ENCODE peak calls at places on chromosomes 4 and X, in six cellular contexts. One of them, this sample, is unnamed.

GRCh38 chr4:138981930-138982390 is 33.6 kb upstream of the NOCT start:
- DNase-seq in neuronal stem cell: no peak
- DNase-seq in chondrocyte: no peak
- DNase-seq in stimulated activated CD8-positive, alpha-beta memory T cell treated with anti-CD3 and anti-CD28 coated beads, Interleukin-2, amount 100 ng/mL, for 48 hours: no peak
- DNase-seq in ovary: no peak
- DNase-seq in hippocampal formation: peak
- DNase-seq in this sample: no peak

GRCh38 chr4:74543983-74544382 is 99.0 kb downstream of the AREG start:
- DNase-seq in neuronal stem cell: no peak
- DNase-seq in chondrocyte: no peak
- DNase-seq in stimulated activated CD8-positive, alpha-beta memory T cell treated with anti-CD3 and anti-CD28 coated beads, Interleukin-2, amount 100 ng/mL, for 48 hours: no peak
- DNase-seq in ovary: no peak
- DNase-seq in hippocampal formation: no peak
- DNase-seq in this sample: no peak

GRCh38 chr4:155660436-155660835 is 6.2 kb upstream of the GUCY1A1 start:
- DNase-seq in neuronal stem cell: no peak
- DNase-seq in chondrocyte: no peak
- DNase-seq in stimulated activated CD8-positive, alpha-beta memory T cell treated with anti-CD3 and anti-CD28 coated beads, Interleukin-2, amount 100 ng/mL, for 48 hours: no peak
- DNase-seq in ovary: no peak
- DNase-seq in hippocampal formation: no peak
- DNase-seq in this sample: no peak

GRCh38 chr4:174650711-174651355 is 128.5 kb upstream of the HPGD start:
- DNase-seq in neuronal stem cell: no peak
- DNase-seq in chondrocyte: no peak
- DNase-seq in stimulated activated CD8-positive, alpha-beta memory T cell treated with anti-CD3 and anti-CD28 coated beads, Interleukin-2, amount 100 ng/mL, for 48 hours: no peak
- DNase-seq in ovary: no peak
- DNase-seq in hippocampal formation: no peak
- DNase-seq in this sample: no peak

GRCh38 chr4:124708517-124709300 is 3.8 kb downstream of the ANKRD50 start:
- DNase-seq in neuronal stem cell: no peak
- DNase-seq in chondrocyte: no peak
- DNase-seq in stimulated activated CD8-positive, alpha-beta memory T cell treated with anti-CD3 and anti-CD28 coated beads, Interleukin-2, amount 100 ng/mL, for 48 hours: no peak
- DNase-seq in ovary: no peak
- DNase-seq in hippocampal formation: no peak
- DNase-seq in this sample: no peak

GRCh38 chrX:107503996-107504395 is 54.5 kb downstream of the FRMPD3 start:
- DNase-seq in neuronal stem cell: no peak
- DNase-seq in chondrocyte: no peak
- DNase-seq in stimulated activated CD8-positive, alpha-beta memory T cell treated with anti-CD3 and anti-CD28 coated beads, Interleukin-2, amount 100 ng/mL, for 48 hours: no peak
- DNase-seq in ovary: no peak
- DNase-seq in hippocampal formation: no peak
- DNase-seq in this sample: no peak

GRCh38 chr4:8586671-8587468 is 5.7 kb upstream of the CPZ start:
- DNase-seq in neuronal stem cell: no peak
- DNase-seq in chondrocyte: no peak
- DNase-seq in stimulated activated CD8-positive, alpha-beta memory T cell treated with anti-CD3 and anti-CD28 coated beads, Interleukin-2, amount 100 ng/mL, for 48 hours: no peak
- DNase-seq in ovary: no peak
- DNase-seq in hippocampal formation: no peak
- DNase-seq in this sample: peak

GRCh38 chr4:7647932-7648812 is 213.4 kb upstream of the PSAPL1 start:
- DNase-seq in neuronal stem cell: no peak
- DNase-seq in chondrocyte: peak
- DNase-seq in stimulated activated CD8-positive, alpha-beta memory T cell treated with anti-CD3 and anti-CD28 coated beads, Interleukin-2, amount 100 ng/mL, for 48 hours: no peak
- DNase-seq in ovary: no peak
- DNase-seq in hippocampal formation: no peak
- DNase-seq in this sample: no peak

GRCh38 chrX:2691543-2692220 is 587 bp downstream of the CD99 start:
- DNase-seq in neuronal stem cell: no peak
- DNase-seq in chondrocyte: no peak
- DNase-seq in stimulated activated CD8-positive, alpha-beta memory T cell treated with anti-CD3 and anti-CD28 coated beads, Interleukin-2, amount 100 ng/mL, for 48 hours: no peak
- DNase-seq in ovary: peak
- DNase-seq in hippocampal formation: no peak
- DNase-seq in this sample: peak

GRCh38 chr4:73922766-73923630 is 53.8 kb downstream of the CXCL1 start:
- DNase-seq in neuronal stem cell: no peak
- DNase-seq in chondrocyte: no peak
- DNase-seq in stimulated activated CD8-positive, alpha-beta memory T cell treated with anti-CD3 and anti-CD28 coated beads, Interleukin-2, amount 100 ng/mL, for 48 hours: no peak
- DNase-seq in ovary: no peak
- DNase-seq in hippocampal formation: no peak
- DNase-seq in this sample: no peak

GRCh38 chr4:41414380-41414779 is 123.6 kb upstream of the LIMCH1 start:
- DNase-seq in neuronal stem cell: no peak
- DNase-seq in chondrocyte: no peak
- DNase-seq in stimulated activated CD8-positive, alpha-beta memory T cell treated with anti-CD3 and anti-CD28 coated beads, Interleukin-2, amount 100 ng/mL, for 48 hours: no peak
- DNase-seq in ovary: no peak
- DNase-seq in hippocampal formation: no peak
- DNase-seq in this sample: no peak

GRCh38 chr4:6811165-6811564 is 28.6 kb downstream of the KIAA0232 start:
- DNase-seq in neuronal stem cell: no peak
- DNase-seq in chondrocyte: no peak
- DNase-seq in stimulated activated CD8-positive, alpha-beta memory T cell treated with anti-CD3 and anti-CD28 coated beads, Interleukin-2, amount 100 ng/mL, for 48 hours: no peak
- DNase-seq in ovary: no peak
- DNase-seq in hippocampal formation: no peak
- DNase-seq in this sample: no peak

GRCh38 chrX:48908600-48908999 is 2.8 kb downstream of the SLC35A2 start:
- DNase-seq in neuronal stem cell: no peak
- DNase-seq in chondrocyte: no peak
- DNase-seq in stimulated activated CD8-positive, alpha-beta memory T cell treated with anti-CD3 and anti-CD28 coated beads, Interleukin-2, amount 100 ng/mL, for 48 hours: no peak
- DNase-seq in ovary: no peak
- DNase-seq in hippocampal formation: no peak
- DNase-seq in this sample: no peak

GRCh38 chrX:11537141-11537540 is 128.6 kb downstream of the ARHGAP6 start:
- DNase-seq in neuronal stem cell: no peak
- DNase-seq in chondrocyte: no peak
- DNase-seq in stimulated activated CD8-positive, alpha-beta memory T cell treated with anti-CD3 and anti-CD28 coated beads, Interleukin-2, amount 100 ng/mL, for 48 hours: no peak
- DNase-seq in ovary: no peak
- DNase-seq in hippocampal formation: no peak
- DNase-seq in this sample: no peak

GRCh38 chrX:42149786-42150185 is 226.4 kb upstream of the CASK start:
- DNase-seq in neuronal stem cell: no peak
- DNase-seq in chondrocyte: no peak
- DNase-seq in stimulated activated CD8-positive, alpha-beta memory T cell treated with anti-CD3 and anti-CD28 coated beads, Interleukin-2, amount 100 ng/mL, for 48 hours: no peak
- DNase-seq in ovary: no peak
- DNase-seq in hippocampal formation: no peak
- DNase-seq in this sample: no peak

GRCh38 chrX:81791086-81791485 is 589.2 kb downstream of the SH3BGRL start:
- DNase-seq in neuronal stem cell: no peak
- DNase-seq in chondrocyte: no peak
- DNase-seq in stimulated activated CD8-positive, alpha-beta memory T cell treated with anti-CD3 and anti-CD28 coated beads, Interleukin-2, amount 100 ng/mL, for 48 hours: no peak
- DNase-seq in ovary: no peak
- DNase-seq in hippocampal formation: no peak
- DNase-seq in this sample: no peak

GRCh38 chr4:88110826-88111225 is 47.6 kb downstream of the ABCG2 start:
- DNase-seq in neuronal stem cell: no peak
- DNase-seq in chondrocyte: no peak
- DNase-seq in stimulated activated CD8-positive, alpha-beta memory T cell treated with anti-CD3 and anti-CD28 coated beads, Interleukin-2, amount 100 ng/mL, for 48 hours: no peak
- DNase-seq in ovary: no peak
- DNase-seq in hippocampal formation: no peak
- DNase-seq in this sample: no peak

GRCh38 chr4:48484494-48485168 is 1.5 kb downstream of the SLC10A4 start:
- DNase-seq in neuronal stem cell: no peak
- DNase-seq in chondrocyte: no peak
- DNase-seq in stimulated activated CD8-positive, alpha-beta memory T cell treated with anti-CD3 and anti-CD28 coated beads, Interleukin-2, amount 100 ng/mL, for 48 hours: no peak
- DNase-seq in ovary: no peak
- DNase-seq in hippocampal formation: no peak
- DNase-seq in this sample: no peak

GRCh38 chrX:15973941-15974340 is 119.3 kb upstream of the AP1S2 start:
- DNase-seq in neuronal stem cell: no peak
- DNase-seq in chondrocyte: no peak
- DNase-seq in stimulated activated CD8-positive, alpha-beta memory T cell treated with anti-CD3 and anti-CD28 coated beads, Interleukin-2, amount 100 ng/mL, for 48 hours: no peak
- DNase-seq in ovary: no peak
- DNase-seq in hippocampal formation: no peak
- DNase-seq in this sample: no peak

GRCh38 chr4:22607382-22607781 is 85.4 kb upstream of the GBA3 start:
- DNase-seq in neuronal stem cell: peak
- DNase-seq in chondrocyte: no peak
- DNase-seq in stimulated activated CD8-positive, alpha-beta memory T cell treated with anti-CD3 and anti-CD28 coated beads, Interleukin-2, amount 100 ng/mL, for 48 hours: no peak
- DNase-seq in ovary: no peak
- DNase-seq in hippocampal formation: peak
- DNase-seq in this sample: no peak

GRCh38 chrX:39967348-39967747 is 130.4 kb downstream of the BCOR start:
- DNase-seq in neuronal stem cell: no peak
- DNase-seq in chondrocyte: no peak
- DNase-seq in stimulated activated CD8-positive, alpha-beta memory T cell treated with anti-CD3 and anti-CD28 coated beads, Interleukin-2, amount 100 ng/mL, for 48 hours: no peak
- DNase-seq in ovary: no peak
- DNase-seq in hippocampal formation: no peak
- DNase-seq in this sample: no peak

GRCh38 chr4:119498520-119498919 is 130.1 kb downstream of the PDE5A start:
- DNase-seq in neuronal stem cell: no peak
- DNase-seq in chondrocyte: no peak
- DNase-seq in stimulated activated CD8-positive, alpha-beta memory T cell treated with anti-CD3 and anti-CD28 coated beads, Interleukin-2, amount 100 ng/mL, for 48 hours: no peak
- DNase-seq in ovary: peak
- DNase-seq in hippocampal formation: peak
- DNase-seq in this sample: no peak

GRCh38 chr4:27187786-27188185 is 327.1 kb downstream of the STIM2 start:
- DNase-seq in neuronal stem cell: no peak
- DNase-seq in chondrocyte: no peak
- DNase-seq in stimulated activated CD8-positive, alpha-beta memory T cell treated with anti-CD3 and anti-CD28 coated beads, Interleukin-2, amount 100 ng/mL, for 48 hours: no peak
- DNase-seq in ovary: no peak
- DNase-seq in hippocampal formation: no peak
- DNase-seq in this sample: no peak

GRCh38 chr4:153522800-153523089 is 56.6 kb downstream of the TMEM131L start:
- DNase-seq in neuronal stem cell: no peak
- DNase-seq in chondrocyte: no peak
- DNase-seq in stimulated activated CD8-positive, alpha-beta memory T cell treated with anti-CD3 and anti-CD28 coated beads, Interleukin-2, amount 100 ng/mL, for 48 hours: peak
- DNase-seq in ovary: no peak
- DNase-seq in hippocampal formation: no peak
- DNase-seq in this sample: no peak

GRCh38 chrX:41033299-41033698 is 51.9 kb upstream of the USP9X start:
- DNase-seq in neuronal stem cell: no peak
- DNase-seq in chondrocyte: no peak
- DNase-seq in stimulated activated CD8-positive, alpha-beta memory T cell treated with anti-CD3 and anti-CD28 coated beads, Interleukin-2, amount 100 ng/mL, for 48 hours: no peak
- DNase-seq in ovary: no peak
- DNase-seq in hippocampal formation: no peak
- DNase-seq in this sample: no peak

GRCh38 chr4:15162465-15163283 is 160.4 kb downstream of the CPEB2 start:
- DNase-seq in neuronal stem cell: no peak
- DNase-seq in chondrocyte: no peak
- DNase-seq in stimulated activated CD8-positive, alpha-beta memory T cell treated with anti-CD3 and anti-CD28 coated beads, Interleukin-2, amount 100 ng/mL, for 48 hours: no peak
- DNase-seq in ovary: no peak
- DNase-seq in hippocampal formation: peak
- DNase-seq in this sample: no peak

GRCh38 chr4:123398151-123398802 is 1.7 kb downstream of the SPRY1 start:
- DNase-seq in neuronal stem cell: peak
- DNase-seq in chondrocyte: no peak
- DNase-seq in stimulated activated CD8-positive, alpha-beta memory T cell treated with anti-CD3 and anti-CD28 coated beads, Interleukin-2, amount 100 ng/mL, for 48 hours: peak
- DNase-seq in ovary: peak
- DNase-seq in hippocampal formation: peak
- DNase-seq in this sample: peak

GRCh38 chrX:23552289-23552688 is 115.0 kb upstream of the PRDX4 start:
- DNase-seq in neuronal stem cell: no peak
- DNase-seq in chondrocyte: no peak
- DNase-seq in stimulated activated CD8-positive, alpha-beta memory T cell treated with anti-CD3 and anti-CD28 coated beads, Interleukin-2, amount 100 ng/mL, for 48 hours: no peak
- DNase-seq in ovary: no peak
- DNase-seq in hippocampal formation: no peak
- DNase-seq in this sample: no peak

GRCh38 chr4:31156221-31156620 is 436.1 kb downstream of the PCDH7 start:
- DNase-seq in neuronal stem cell: no peak
- DNase-seq in chondrocyte: no peak
- DNase-seq in stimulated activated CD8-positive, alpha-beta memory T cell treated with anti-CD3 and anti-CD28 coated beads, Interleukin-2, amount 100 ng/mL, for 48 hours: no peak
- DNase-seq in ovary: no peak
- DNase-seq in hippocampal formation: no peak
- DNase-seq in this sample: no peak

GRCh38 chr4:88018471-88018870 is 11.0 kb downstream of the PKD2 start:
- DNase-seq in neuronal stem cell: no peak
- DNase-seq in chondrocyte: no peak
- DNase-seq in stimulated activated CD8-positive, alpha-beta memory T cell treated with anti-CD3 and anti-CD28 coated beads, Interleukin-2, amount 100 ng/mL, for 48 hours: no peak
- DNase-seq in ovary: no peak
- DNase-seq in hippocampal formation: peak
- DNase-seq in this sample: no peak

GRCh38 chrX:125205918-125206665 is 113.6 kb upstream of the TEX13C start:
- DNase-seq in neuronal stem cell: no peak
- DNase-seq in chondrocyte: no peak
- DNase-seq in stimulated activated CD8-positive, alpha-beta memory T cell treated with anti-CD3 and anti-CD28 coated beads, Interleukin-2, amount 100 ng/mL, for 48 hours: no peak
- DNase-seq in ovary: no peak
- DNase-seq in hippocampal formation: no peak
- DNase-seq in this sample: no peak

GRCh38 chr4:75229783-75230570 is 284.2 kb downstream of the RCHY1 start:
- DNase-seq in neuronal stem cell: no peak
- DNase-seq in chondrocyte: no peak
- DNase-seq in stimulated activated CD8-positive, alpha-beta memory T cell treated with anti-CD3 and anti-CD28 coated beads, Interleukin-2, amount 100 ng/mL, for 48 hours: no peak
- DNase-seq in ovary: no peak
- DNase-seq in hippocampal formation: no peak
- DNase-seq in this sample: no peak

GRCh38 chrX:727738-728621 is 97.4 kb downstream of the SHOX start:
- DNase-seq in neuronal stem cell: peak
- DNase-seq in chondrocyte: no peak
- DNase-seq in stimulated activated CD8-positive, alpha-beta memory T cell treated with anti-CD3 and anti-CD28 coated beads, Interleukin-2, amount 100 ng/mL, for 48 hours: no peak
- DNase-seq in ovary: no peak
- DNase-seq in hippocampal formation: no peak
- DNase-seq in this sample: no peak